ENCODE peak calls at places on chromosomes 1 and 21, in six cellular contexts. One of them, this sample, is unnamed.

GRCh38 chr1:35714921-35715567 is 3.6 kb downstream of the C1orf216 start:
- DNase-seq in glutamatergic neuron: no peak
- DNase-seq in tibial nerve: no peak
- DNase-seq in AG04449: no peak
- DNase-seq in activated CD8-positive, alpha-beta T cell treated with anti-CD3 and anti-CD28 coated beads for 36 hours: no peak
- DNase-seq in uterus: no peak
- DNase-seq in this sample: no peak

GRCh38 chr21:33587792-33588484 is 546 bp downstream of the DONSON start:
- DNase-seq in glutamatergic neuron: no peak
- DNase-seq in tibial nerve: peak
- DNase-seq in AG04449: no peak
- DNase-seq in activated CD8-positive, alpha-beta T cell treated with anti-CD3 and anti-CD28 coated beads for 36 hours: peak
- DNase-seq in uterus: peak
- DNase-seq in this sample: peak

GRCh38 chr21:32328595-32328994 is 29.9 kb downstream of the MRAP start:
- DNase-seq in glutamatergic neuron: no peak
- DNase-seq in tibial nerve: no peak
- DNase-seq in AG04449: no peak
- DNase-seq in activated CD8-positive, alpha-beta T cell treated with anti-CD3 and anti-CD28 coated beads for 36 hours: no peak
- DNase-seq in uterus: no peak
- DNase-seq in this sample: no peak

GRCh38 chr1:221856188-221857093 is 114.6 kb upstream of the DUSP10 start:
- DNase-seq in glutamatergic neuron: no peak
- DNase-seq in tibial nerve: no peak
- DNase-seq in AG04449: no peak
- DNase-seq in activated CD8-positive, alpha-beta T cell treated with anti-CD3 and anti-CD28 coated beads for 36 hours: no peak
- DNase-seq in uterus: no peak
- DNase-seq in this sample: no peak

GRCh38 chr1:203167026-203167912 is 8.4 kb downstream of the MYBPH start:
- DNase-seq in glutamatergic neuron: no peak
- DNase-seq in tibial nerve: no peak
- DNase-seq in AG04449: no peak
- DNase-seq in activated CD8-positive, alpha-beta T cell treated with anti-CD3 and anti-CD28 coated beads for 36 hours: peak
- DNase-seq in uterus: no peak
- DNase-seq in this sample: no peak

GRCh38 chr1:240486596-240486995 is 125.4 kb downstream of the GREM2 start:
- DNase-seq in glutamatergic neuron: no peak
- DNase-seq in tibial nerve: no peak
- DNase-seq in AG04449: no peak
- DNase-seq in activated CD8-positive, alpha-beta T cell treated with anti-CD3 and anti-CD28 coated beads for 36 hours: no peak
- DNase-seq in uterus: no peak
- DNase-seq in this sample: no peak

GRCh38 chr21:46116189-46116845 is 18.4 kb downstream of the COL6A2 start:
- DNase-seq in glutamatergic neuron: peak
- DNase-seq in tibial nerve: no peak
- DNase-seq in AG04449: no peak
- DNase-seq in activated CD8-positive, alpha-beta T cell treated with anti-CD3 and anti-CD28 coated beads for 36 hours: no peak
- DNase-seq in uterus: peak
- DNase-seq in this sample: peak

GRCh38 chr21:26389971-26390641 is 183.0 kb downstream of the CYYR1 start:
- DNase-seq in glutamatergic neuron: peak
- DNase-seq in tibial nerve: no peak
- DNase-seq in AG04449: no peak
- DNase-seq in activated CD8-positive, alpha-beta T cell treated with anti-CD3 and anti-CD28 coated beads for 36 hours: no peak
- DNase-seq in uterus: no peak
- DNase-seq in this sample: no peak

GRCh38 chr21:29187939-29188338 is 57.5 kb downstream of the MAP3K7CL start:
- DNase-seq in glutamatergic neuron: no peak
- DNase-seq in tibial nerve: no peak
- DNase-seq in AG04449: peak
- DNase-seq in activated CD8-positive, alpha-beta T cell treated with anti-CD3 and anti-CD28 coated beads for 36 hours: no peak
- DNase-seq in uterus: peak
- DNase-seq in this sample: no peak

GRCh38 chr21:44549525-44550211 is 1.6 kb downstream of the KRTAP10-2 start:
- DNase-seq in glutamatergic neuron: peak
- DNase-seq in tibial nerve: no peak
- DNase-seq in AG04449: no peak
- DNase-seq in activated CD8-positive, alpha-beta T cell treated with anti-CD3 and anti-CD28 coated beads for 36 hours: no peak
- DNase-seq in uterus: no peak
- DNase-seq in this sample: no peak

GRCh38 chr1:109274533-109275476 is 8.1 kb downstream of the PSRC1 start:
- DNase-seq in glutamatergic neuron: no peak
- DNase-seq in tibial nerve: peak
- DNase-seq in AG04449: no peak
- DNase-seq in activated CD8-positive, alpha-beta T cell treated with anti-CD3 and anti-CD28 coated beads for 36 hours: no peak
- DNase-seq in uterus: peak
- DNase-seq in this sample: peak

GRCh38 chr1:94299627-94300552 is 62.5 kb upstream of the ARHGAP29 start:
- DNase-seq in glutamatergic neuron: no peak
- DNase-seq in tibial nerve: no peak
- DNase-seq in AG04449: no peak
- DNase-seq in activated CD8-positive, alpha-beta T cell treated with anti-CD3 and anti-CD28 coated beads for 36 hours: no peak
- DNase-seq in uterus: no peak
- DNase-seq in this sample: no peak

GRCh38 chr1:162003061-162003824 is 20.4 kb downstream of the OLFML2B start:
- DNase-seq in glutamatergic neuron: no peak
- DNase-seq in tibial nerve: peak
- DNase-seq in AG04449: peak
- DNase-seq in activated CD8-positive, alpha-beta T cell treated with anti-CD3 and anti-CD28 coated beads for 36 hours: no peak
- DNase-seq in uterus: peak
- DNase-seq in this sample: no peak

GRCh38 chr1:201468844-201469644 is at the start of gene PHLDA3:
- DNase-seq in glutamatergic neuron: peak
- DNase-seq in tibial nerve: peak
- DNase-seq in AG04449: no peak
- DNase-seq in activated CD8-positive, alpha-beta T cell treated with anti-CD3 and anti-CD28 coated beads for 36 hours: peak
- DNase-seq in uterus: peak
- DNase-seq in this sample: peak

GRCh38 chr1:41350055-41350378 is 11.2 kb upstream of the FOXO6 start:
- DNase-seq in glutamatergic neuron: no peak
- DNase-seq in tibial nerve: no peak
- DNase-seq in AG04449: no peak
- DNase-seq in activated CD8-positive, alpha-beta T cell treated with anti-CD3 and anti-CD28 coated beads for 36 hours: no peak
- DNase-seq in uterus: no peak
- DNase-seq in this sample: no peak

GRCh38 chr1:38451541-38451993 is 405.0 kb upstream of the POU3F1 start:
- DNase-seq in glutamatergic neuron: no peak
- DNase-seq in tibial nerve: no peak
- DNase-seq in AG04449: peak
- DNase-seq in activated CD8-positive, alpha-beta T cell treated with anti-CD3 and anti-CD28 coated beads for 36 hours: no peak
- DNase-seq in uterus: no peak
- DNase-seq in this sample: peak

GRCh38 chr1:119046429-119047039 is 58.4 kb upstream of the TBX15 start:
- DNase-seq in glutamatergic neuron: no peak
- DNase-seq in tibial nerve: no peak
- DNase-seq in AG04449: peak
- DNase-seq in activated CD8-positive, alpha-beta T cell treated with anti-CD3 and anti-CD28 coated beads for 36 hours: no peak
- DNase-seq in uterus: peak
- DNase-seq in this sample: no peak

GRCh38 chr1:189301235-189301634 is 1176.4 kb downstream of the BRINP3 start:
- DNase-seq in glutamatergic neuron: no peak
- DNase-seq in tibial nerve: no peak
- DNase-seq in AG04449: no peak
- DNase-seq in activated CD8-positive, alpha-beta T cell treated with anti-CD3 and anti-CD28 coated beads for 36 hours: no peak
- DNase-seq in uterus: no peak
- DNase-seq in this sample: no peak

GRCh38 chr21:36511484-36512227 is 31.7 kb upstream of the CLDN14 start:
- DNase-seq in glutamatergic neuron: no peak
- DNase-seq in tibial nerve: no peak
- DNase-seq in AG04449: no peak
- DNase-seq in activated CD8-positive, alpha-beta T cell treated with anti-CD3 and anti-CD28 coated beads for 36 hours: no peak
- DNase-seq in uterus: no peak
- DNase-seq in this sample: no peak

GRCh38 chr1:204564835-204565234 is 48.6 kb downstream of the MDM4 start:
- DNase-seq in glutamatergic neuron: no peak
- DNase-seq in tibial nerve: no peak
- DNase-seq in AG04449: no peak
- DNase-seq in activated CD8-positive, alpha-beta T cell treated with anti-CD3 and anti-CD28 coated beads for 36 hours: peak
- DNase-seq in uterus: no peak
- DNase-seq in this sample: no peak

GRCh38 chr1:31515061-31515775 is 61.1 kb upstream of the TINAGL1 start:
- DNase-seq in glutamatergic neuron: no peak
- DNase-seq in tibial nerve: no peak
- DNase-seq in AG04449: no peak
- DNase-seq in activated CD8-positive, alpha-beta T cell treated with anti-CD3 and anti-CD28 coated beads for 36 hours: no peak
- DNase-seq in uterus: no peak
- DNase-seq in this sample: no peak

GRCh38 chr1:209733409-209734192 is 22.3 kb upstream of the TRAF3IP3 start:
- DNase-seq in glutamatergic neuron: no peak
- DNase-seq in tibial nerve: peak
- DNase-seq in AG04449: no peak
- DNase-seq in activated CD8-positive, alpha-beta T cell treated with anti-CD3 and anti-CD28 coated beads for 36 hours: no peak
- DNase-seq in uterus: no peak
- DNase-seq in this sample: no peak

DNA sequence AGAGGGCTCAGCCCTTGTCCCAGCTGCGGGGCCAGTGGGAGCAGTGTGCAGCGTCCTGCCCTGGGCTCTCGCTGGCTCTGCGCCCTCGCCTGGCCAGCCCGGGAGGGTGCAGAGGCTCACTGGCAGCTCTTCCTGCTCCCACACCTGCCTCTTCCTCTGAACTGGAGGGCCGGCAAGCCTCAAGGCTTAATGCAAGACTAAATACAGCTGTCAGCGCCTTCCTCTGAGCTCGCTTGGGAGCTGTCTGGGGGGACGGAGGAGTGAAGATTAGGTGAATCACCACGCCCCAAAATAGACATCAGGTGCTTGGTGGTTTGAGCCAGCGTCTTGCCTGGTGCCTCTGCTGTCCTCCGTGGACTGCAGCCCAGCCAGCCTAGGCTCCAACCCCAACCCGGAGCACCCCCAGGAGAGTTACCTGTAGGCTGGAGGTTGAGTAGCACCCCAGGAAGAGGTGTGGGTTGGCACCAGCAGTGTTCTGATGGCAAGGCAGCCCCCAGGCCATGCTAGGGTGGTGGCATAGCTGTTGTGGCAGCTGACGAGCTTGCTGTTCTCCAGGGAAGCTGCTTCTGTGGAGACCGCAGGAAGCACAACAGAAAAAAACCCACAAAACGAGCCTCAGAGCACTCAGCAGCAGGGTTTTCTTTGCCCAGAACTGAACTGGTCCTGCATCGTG is 36.9 kb downstream of the UMODL1 start:
- DNase-seq in glutamatergic neuron: peak
- DNase-seq in tibial nerve: no peak
- DNase-seq in AG04449: no peak
- DNase-seq in activated CD8-positive, alpha-beta T cell treated with anti-CD3 and anti-CD28 coated beads for 36 hours: peak
- DNase-seq in uterus: no peak
- DNase-seq in this sample: peak
- TF ChIP-seq CTCF in glutamatergic neuron: peak
- TF ChIP-seq CTCF in tibial nerve: peak
- TF ChIP-seq CTCF in AG04449: peak
- TF ChIP-seq CTCF in activated CD8-positive, alpha-beta T cell treated with anti-CD3 and anti-CD28 coated beads for 36 hours: peak
- TF ChIP-seq CTCF in uterus: peak
- TF ChIP-seq CTCF in this sample: peak

GRCh38 chr1:68470388-68470970 is 20.7 kb upstream of the RPE65 start:
- DNase-seq in glutamatergic neuron: no peak
- DNase-seq in tibial nerve: no peak
- DNase-seq in AG04449: no peak
- DNase-seq in activated CD8-positive, alpha-beta T cell treated with anti-CD3 and anti-CD28 coated beads for 36 hours: peak
- DNase-seq in uterus: no peak
- DNase-seq in this sample: no peak
- TF ChIP-seq CTCF in glutamatergic neuron: peak
- TF ChIP-seq CTCF in tibial nerve: peak
- TF ChIP-seq CTCF in AG04449: peak
- TF ChIP-seq CTCF in activated CD8-positive, alpha-beta T cell treated with anti-CD3 and anti-CD28 coated beads for 36 hours: no peak
- TF ChIP-seq CTCF in uterus: peak
- TF ChIP-seq CTCF in this sample: peak

DNA sequence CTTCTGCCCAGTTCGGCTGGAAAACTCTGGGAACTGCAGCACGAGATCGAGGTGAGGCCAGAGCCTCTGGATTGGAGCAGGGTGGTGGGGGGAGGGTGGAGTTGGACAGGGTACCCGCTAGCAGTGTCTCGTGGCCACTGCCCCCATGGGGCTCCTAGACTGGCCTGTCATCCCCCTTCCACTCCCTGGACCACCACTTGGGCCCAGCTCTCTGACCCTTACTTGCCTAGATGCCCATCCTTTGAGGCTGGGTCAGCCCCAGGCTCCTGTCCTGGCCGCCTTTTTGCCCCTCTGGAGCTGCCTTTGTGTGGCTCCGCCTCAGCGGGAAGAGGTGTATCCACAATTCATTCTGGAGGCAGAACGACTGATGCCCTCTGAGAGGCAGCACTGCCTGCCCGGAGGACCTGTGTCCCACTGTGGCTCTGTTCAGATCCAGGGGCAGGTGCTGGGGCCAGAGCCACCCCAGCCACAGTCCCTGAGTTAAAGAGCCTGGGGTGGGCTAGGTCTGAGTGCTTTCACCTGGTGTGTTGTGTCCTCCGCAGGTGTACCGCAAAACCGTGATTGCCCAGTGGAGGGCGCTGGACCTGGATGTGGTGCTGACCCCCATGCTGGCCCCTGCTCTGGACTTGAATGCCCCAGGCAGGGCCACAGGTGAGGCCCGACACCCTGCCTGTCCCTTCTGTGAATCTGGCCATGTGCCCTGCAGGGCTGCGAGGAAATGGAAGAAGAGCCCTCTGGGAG is 17.7 kb downstream of the FAAH start:
- DNase-seq in glutamatergic neuron: no peak
- DNase-seq in tibial nerve: no peak
- DNase-seq in AG04449: no peak
- DNase-seq in activated CD8-positive, alpha-beta T cell treated with anti-CD3 and anti-CD28 coated beads for 36 hours: peak
- DNase-seq in uterus: no peak
- DNase-seq in this sample: peak
- TF ChIP-seq CTCF in glutamatergic neuron: peak
- TF ChIP-seq CTCF in tibial nerve: no peak
- TF ChIP-seq CTCF in AG04449: no peak
- TF ChIP-seq CTCF in activated CD8-positive, alpha-beta T cell treated with anti-CD3 and anti-CD28 coated beads for 36 hours: peak
- TF ChIP-seq CTCF in uterus: no peak
- TF ChIP-seq CTCF in this sample: peak

GRCh38 chr1:8419172-8419571 is 101.3 kb downstream of the SLC45A1 start:
- DNase-seq in glutamatergic neuron: no peak
- DNase-seq in tibial nerve: no peak
- DNase-seq in AG04449: no peak
- DNase-seq in activated CD8-positive, alpha-beta T cell treated with anti-CD3 and anti-CD28 coated beads for 36 hours: no peak
- DNase-seq in uterus: no peak
- DNase-seq in this sample: no peak
- TF ChIP-seq CTCF in glutamatergic neuron: no peak
- TF ChIP-seq CTCF in tibial nerve: no peak
- TF ChIP-seq CTCF in AG04449: no peak
- TF ChIP-seq CTCF in activated CD8-positive, alpha-beta T cell treated with anti-CD3 and anti-CD28 coated beads for 36 hours: no peak
- TF ChIP-seq CTCF in uterus: no peak
- TF ChIP-seq CTCF in this sample: no peak

GRCh38 chr1:8460132-8460544 is 142.2 kb downstream of the SLC45A1 start:
- DNase-seq in glutamatergic neuron: no peak
- DNase-seq in tibial nerve: no peak
- DNase-seq in AG04449: no peak
- DNase-seq in activated CD8-positive, alpha-beta T cell treated with anti-CD3 and anti-CD28 coated beads for 36 hours: no peak
- DNase-seq in uterus: no peak
- DNase-seq in this sample: no peak
- TF ChIP-seq CTCF in glutamatergic neuron: peak
- TF ChIP-seq CTCF in tibial nerve: no peak
- TF ChIP-seq CTCF in AG04449: peak
- TF ChIP-seq CTCF in activated CD8-positive, alpha-beta T cell treated with anti-CD3 and anti-CD28 coated beads for 36 hours: no peak
- TF ChIP-seq CTCF in uterus: no peak
- TF ChIP-seq CTCF in this sample: peak